ENCODE peak calls at places on chromosomes 2 and 18, in six cellular contexts. C is left ventricle myocardium inferior, H is neural progenitor cell, B is SK-N-SH, R is lower lobe of right lung, G is lower leg skin. O is an unnamed sample.

GRCh38 chr2:118029025-118029424 is 15.2 kb upstream of the CCDC93 start:
- DNase-seq in C (no peak), H (no peak), B (no peak), R (no peak), G (no peak), O (no peak)

GRCh38 chr2:86393521-86394490 is 47.4 kb upstream of the KDM3A start:
- DNase-seq in C (peak), H (no peak), B (no peak), R (peak), G (no peak), O (peak)

GRCh38 chr18:43539862-43540261 is 262.6 kb upstream of the SYT4 start:
- DNase-seq in C (no peak), H (no peak), B (no peak), R (no peak), G (no peak), O (no peak)

GRCh38 chr2:63788070-63788469 is 53.6 kb upstream of the UGP2 start:
- DNase-seq in C (no peak), H (no peak), B (no peak), R (no peak), G (no peak), O (peak)

GRCh38 chr2:7866825-7867224 is 815.0 kb upstream of the ID2 start:
- DNase-seq in C (no peak), H (no peak), B (no peak), R (no peak), G (no peak), O (no peak)

GRCh38 chr2:172597191-172597842 is 41.4 kb downstream of the PDK1 start:
- DNase-seq in C (no peak), H (no peak), B (no peak), R (no peak), G (no peak), O (no peak)

GRCh38 chr2:43450617-43451016 is 145.2 kb downstream of the THADA start:
- DNase-seq in C (no peak), H (no peak), B (no peak), R (no peak), G (no peak), O (no peak)

GRCh38 chr18:12352188-12352587 is 24.8 kb downstream of the AFG3L2 start:
- DNase-seq in C (no peak), H (no peak), B (no peak), R (no peak), G (no peak), O (no peak)

GRCh38 chr2:233380132-233381012 is 26.1 kb downstream of the DGKD start:
- DNase-seq in C (no peak), H (no peak), B (no peak), R (no peak), G (no peak), O (no peak)

GRCh38 chr2:96948483-96949152 is 37.8 kb downstream of the FAM178B start:
- DNase-seq in C (no peak), H (no peak), B (no peak), R (peak), G (no peak), O (no peak)

GRCh38 chr2:111618953-111619902 is 264.8 kb downstream of the ANAPC1 start:
- DNase-seq in C (no peak), H (peak), B (no peak), R (no peak), G (peak), O (peak)

GRCh38 chr18:47552783-47553182 is 301.3 kb upstream of the SKOR2 start:
- DNase-seq in C (no peak), H (no peak), B (no peak), R (no peak), G (no peak), O (no peak)

GRCh38 chr2:212052412-212053159 is 486.0 kb downstream of the ERBB4 start:
- DNase-seq in C (no peak), H (no peak), B (no peak), R (no peak), G (no peak), O (peak)

GRCh38 chr2:111157798-111158197 is 37.1 kb downstream of the BCL2L11 start:
- DNase-seq in C (no peak), H (no peak), B (no peak), R (no peak), G (no peak), O (no peak)

GRCh38 chr18:32372381-32373061 is 98.2 kb downstream of the GAREM1 start:
- DNase-seq in C (no peak), H (no peak), B (no peak), R (no peak), G (peak), O (peak)

GRCh38 chr2:8243748-8244147 is 438.1 kb upstream of the ID2 start:
- DNase-seq in C (no peak), H (no peak), B (no peak), R (no peak), G (no peak), O (no peak)

GRCh38 chr2:31258351-31258750 is 24.4 kb downstream of the EHD3 start:
- DNase-seq in C (no peak), H (no peak), B (no peak), R (no peak), G (no peak), O (no peak)

GRCh38 chr18:48948112-48949050 is 2.4 kb downstream of the SMAD7 start:
- DNase-seq in C (no peak), H (peak), B (peak), R (peak), G (no peak), O (peak)

GRCh38 chr2:217162533-217162932 is 302.7 kb upstream of the TNP1 start:
- DNase-seq in C (no peak), H (peak), B (no peak), R (no peak), G (no peak), O (peak)

GRCh38 chr18:66646622-66647021 is 42.7 kb upstream of the CDH19 start:
- DNase-seq in C (no peak), H (no peak), B (no peak), R (no peak), G (no peak), O (peak)

GRCh38 chr2:85248741-85249524 is 78.9 kb downstream of the TGOLN2 start:
- DNase-seq in C (peak), H (peak), B (no peak), R (no peak), G (peak), O (peak)

GRCh38 chr2:233041722-233042323 is 9.4 kb downstream of the NEU2 start:
- DNase-seq in C (no peak), H (no peak), B (no peak), R (no peak), G (no peak), O (no peak)

GRCh38 chr2:105822186-105822585 is 77.5 kb downstream of the NCK2 start:
- DNase-seq in C (no peak), H (no peak), B (no peak), R (no peak), G (no peak), O (no peak)

GRCh38 chr18:69267895-69268294 is 132.8 kb upstream of the DOK6 start:
- DNase-seq in C (no peak), H (no peak), B (no peak), R (no peak), G (no peak), O (no peak)

GRCh38 chr18:48719388-48719787 is 180.6 kb downstream of the CTIF start:
- DNase-seq in C (no peak), H (no peak), B (no peak), R (no peak), G (no peak), O (no peak)

GRCh38 chr2:239002960-239003932 is 155.4 kb downstream of the TWIST2 start:
- DNase-seq in C (no peak), H (no peak), B (no peak), R (no peak), G (peak), O (peak)

GRCh38 chr2:13201924-13202323 is 485.2 kb downstream of the TRIB2 start:
- DNase-seq in C (no peak), H (no peak), B (no peak), R (no peak), G (no peak), O (peak)
- TF ChIP-seq CTCF in C (no peak), H (no peak), B (peak), R (no peak), G (no peak), O (peak)

DNA sequence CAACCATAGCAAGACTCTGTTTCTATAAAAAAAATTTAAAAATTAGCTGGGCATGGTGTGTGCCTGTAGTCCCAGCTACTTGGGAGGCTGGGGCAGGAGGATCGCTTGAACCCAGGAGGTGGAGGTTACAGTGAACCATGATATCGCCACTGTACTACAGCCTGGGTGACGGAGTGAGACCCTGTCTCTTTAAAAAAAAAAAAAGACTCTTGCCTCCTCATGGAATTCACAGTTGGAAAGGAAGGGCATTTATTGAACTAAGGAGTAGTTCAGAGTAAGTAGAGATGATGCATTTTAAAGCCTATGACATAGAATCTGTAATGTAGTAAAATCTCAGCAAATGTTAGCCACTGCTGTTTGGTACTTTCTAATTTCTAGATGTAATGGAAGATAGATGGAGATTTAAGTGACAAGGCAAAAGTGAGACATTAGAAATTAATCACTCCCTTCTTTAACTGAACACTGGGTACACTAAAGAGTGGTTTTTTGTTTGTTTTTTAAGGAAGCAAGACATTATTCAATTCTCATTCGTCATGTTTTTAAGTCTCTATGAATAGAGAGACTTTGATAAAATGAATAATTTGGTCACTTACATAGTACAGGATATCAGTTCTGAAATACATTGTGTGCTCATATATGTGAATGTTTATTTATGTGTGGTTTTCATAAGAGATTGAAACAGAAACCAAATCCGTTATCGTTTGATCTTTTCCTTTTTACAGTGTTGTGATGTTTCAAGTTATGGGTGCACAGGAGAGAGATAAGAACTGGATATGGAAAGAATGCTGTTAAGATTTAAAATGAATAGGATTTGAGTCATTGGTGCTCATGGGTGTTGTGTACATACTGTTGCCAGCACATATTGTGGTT is 186.1 kb upstream of the STON1 start:
- DNase-seq in C (no peak), H (no peak), B (peak), R (no peak), G (no peak), O (peak)
- H3K4me3 ChIP-seq in C (peak), H (no peak), B (peak), R (peak), G (no peak), O (peak)

GRCh38 chr2:219460424-219460926 is 25.8 kb downstream of the SPEG start:
- DNase-seq in C (peak), H (peak), B (peak), R (no peak), G (no peak), O (no peak)

GRCh38 chr2:219459460-219460311 is 25.0 kb downstream of the SPEG start:
- DNase-seq in C (peak), H (peak), B (peak), R (peak), G (no peak), O (peak)

GRCh38 chr2:219455635-219456034 is 21.0 kb downstream of the SPEG start:
- DNase-seq in C (no peak), H (no peak), B (no peak), R (no peak), G (no peak), O (no peak)

GRCh38 chr2:219458996-219459395 is 24.4 kb downstream of the SPEG start:
- DNase-seq in C (no peak), H (no peak), B (no peak), R (no peak), G (no peak), O (no peak)

DNA sequence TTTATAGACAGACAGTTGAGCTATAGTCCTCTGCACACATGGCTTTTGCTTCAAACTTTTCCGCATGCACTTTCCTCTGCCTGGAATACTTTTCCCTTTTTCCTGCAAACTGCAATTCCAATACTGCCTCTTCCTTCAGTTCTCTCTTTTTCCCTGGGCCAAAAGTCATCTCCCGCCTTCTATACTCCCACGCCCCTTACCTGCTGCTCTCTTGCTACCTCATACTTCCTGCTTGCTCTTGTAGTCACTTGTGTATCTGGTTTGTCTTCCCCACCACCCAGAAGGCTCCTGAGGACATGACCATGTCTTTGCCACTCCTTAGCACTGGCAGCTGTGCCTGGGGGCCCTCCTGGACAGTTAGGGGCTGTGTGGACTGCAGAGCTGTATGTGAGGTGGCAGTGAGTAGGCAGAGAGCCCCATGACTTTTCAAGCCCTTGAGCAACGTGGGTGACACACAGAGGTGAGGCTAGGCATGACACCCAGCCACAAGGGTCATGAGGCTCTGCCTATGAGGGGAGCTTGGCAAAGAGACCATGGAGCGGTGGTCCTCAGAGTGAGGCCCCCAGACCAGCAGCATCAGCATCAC is 23.2 kb downstream of the SPEG start:
- DNase-seq in C (no peak), H (peak), B (no peak), R (no peak), G (no peak), O (peak)
- TF ChIP-seq CTCF in C (peak), H (peak), B (no peak), R (peak), G (no peak), O (no peak)

DNA sequence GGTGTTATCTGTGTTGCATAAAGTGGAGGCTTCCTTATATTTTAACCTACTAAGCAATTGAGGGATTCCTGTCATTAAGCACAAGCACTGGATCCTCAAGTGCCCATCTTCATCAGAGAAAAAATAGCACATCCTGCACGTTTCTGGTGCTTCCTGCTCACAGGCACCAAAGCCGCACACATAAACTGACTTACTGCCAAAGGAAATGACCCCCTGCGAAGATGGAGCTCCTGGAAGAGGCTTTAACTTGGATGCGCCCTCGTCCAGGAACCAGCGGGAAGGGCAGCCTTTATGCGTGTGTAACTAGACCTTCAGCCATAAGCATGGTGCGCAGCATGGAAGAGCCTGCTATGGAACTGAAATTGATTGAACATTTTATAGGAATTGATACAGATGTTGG is 188.7 kb downstream of the FTCDNL1 start:
- DNase-seq in C (no peak), H (peak), B (no peak), R (no peak), G (no peak), O (no peak)
- H3K4me3 ChIP-seq in C (no peak), H (no peak), B (no peak), R (no peak), G (no peak), O (no peak)

DNA sequence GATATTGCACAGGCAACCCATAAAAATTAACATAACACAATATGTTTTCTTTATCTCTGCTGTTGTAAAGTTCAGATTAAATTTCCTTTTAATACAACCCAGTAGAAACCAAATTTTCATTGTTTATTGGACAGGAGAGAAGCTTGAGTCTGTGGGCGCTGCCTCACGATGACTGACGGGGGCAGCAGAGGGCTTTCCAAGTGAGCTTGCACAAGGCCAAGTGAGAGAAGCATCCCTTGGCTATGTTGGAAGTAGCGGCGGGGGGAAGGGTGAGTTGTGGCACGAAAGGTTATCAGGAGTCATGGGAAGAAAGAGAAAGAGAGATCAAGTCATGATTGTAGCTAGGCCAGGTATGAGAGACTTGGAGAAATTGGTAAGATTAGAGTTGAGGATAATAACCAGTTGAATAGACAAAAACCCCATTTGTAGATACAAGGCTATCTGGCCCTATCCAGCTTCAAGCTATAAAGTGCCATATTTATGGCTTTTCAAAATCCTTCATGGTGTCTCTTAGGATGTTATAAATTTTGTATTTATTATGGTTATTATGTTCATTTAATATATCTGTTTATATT is 413.7 kb upstream of the FAM98A start:
- DNase-seq in C (peak), H (peak), B (peak), R (peak), G (no peak), O (peak)
- TF ChIP-seq CTCF in C (peak), H (peak), B (peak), R (peak), G (no peak), O (peak)

DNA sequence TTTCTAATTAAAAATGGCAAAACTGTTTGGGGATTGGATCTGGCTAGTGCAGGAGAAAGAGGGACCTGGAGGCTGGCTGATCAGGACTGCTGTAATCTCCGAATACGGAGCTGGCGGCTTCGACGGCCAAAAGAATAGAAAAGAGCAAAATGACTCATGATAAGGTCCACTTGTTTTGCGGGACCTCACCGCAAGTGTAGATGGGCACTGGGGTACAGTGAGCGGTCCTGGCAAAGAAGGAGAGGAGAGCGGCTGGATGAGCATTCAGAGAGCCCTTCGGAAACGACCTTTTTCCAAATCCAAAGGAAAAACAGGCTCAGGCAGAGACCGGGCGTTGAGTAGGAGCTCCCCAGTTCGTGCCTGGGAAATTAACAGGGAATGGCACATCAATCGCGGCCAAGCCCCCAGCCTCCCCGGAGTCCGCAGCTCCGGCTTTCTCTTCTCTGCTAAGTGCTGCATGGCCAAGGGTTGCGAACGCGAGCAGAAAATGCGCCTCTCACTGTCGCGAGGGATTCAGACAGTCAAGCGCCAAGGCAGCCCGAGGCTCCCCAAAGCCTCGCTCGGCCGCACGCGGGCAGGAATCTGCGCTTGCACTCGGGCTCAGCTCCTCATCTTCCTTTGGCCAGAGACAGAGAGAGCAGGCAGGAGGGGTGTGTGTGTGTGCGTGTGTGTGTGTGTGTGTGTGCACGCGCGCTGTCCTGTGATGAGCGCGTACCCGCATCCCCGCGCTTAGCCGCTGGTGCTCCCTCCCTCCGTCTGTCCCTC is 1.8 kb downstream of the DCC start:
- DNase-seq in C (no peak), H (peak), B (peak), R (no peak), G (no peak), O (peak)
- H3K4me3 ChIP-seq in C (peak), H (peak), B (peak), R (peak), G (no peak), O (no peak)

DNA sequence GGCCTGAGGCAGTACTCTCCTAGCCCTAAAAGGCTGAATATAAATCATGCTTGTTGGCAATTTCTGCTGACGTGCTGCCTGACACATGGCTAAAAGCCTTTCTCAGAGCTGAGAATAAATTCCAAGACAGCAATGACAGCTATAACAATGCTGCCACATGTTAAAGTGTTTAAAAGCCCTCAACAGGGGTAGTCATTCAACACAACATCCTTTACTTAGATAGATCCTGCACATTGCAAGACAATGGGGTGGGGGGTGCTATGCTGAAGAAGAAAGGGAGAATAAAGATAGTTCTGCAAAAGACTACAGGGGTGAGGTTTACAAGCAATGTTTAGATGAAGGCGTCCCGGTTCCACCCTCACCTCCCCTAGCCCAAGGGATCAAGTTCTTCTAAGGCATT is 291.1 kb upstream of the ACVR2A start:
- DNase-seq in C (no peak), H (peak), B (no peak), R (no peak), G (no peak), O (no peak)
- TF ChIP-seq CTCF in C (no peak), H (no peak), B (no peak), R (no peak), G (no peak), O (no peak)

GRCh38 chr2:106956416-106956815 is 70.4 kb upstream of the ST6GAL2 start:
- DNase-seq in C (no peak), H (peak), B (peak), R (no peak), G (no peak), O (no peak)
- H3K4me3 ChIP-seq in C (no peak), H (no peak), B (peak), R (no peak), G (no peak), O (no peak)

O was measured in epithelial cell of esophagus.